ENCODE peak calls at places on chromosomes 2 and 18, in nine cellular contexts. Y is AG09309, O is progenitor cell of endocrine pancreas, W is amniotic epithelial cell, E is T-cell, I is omental fat pad, P is nucleus accumbens, C is dermis microvascular lymphatic vessel endothelial cell, H is stromal cell of bone marrow. N is an unnamed sample.

GRCh38 chr2:140526575-140526974 is 1604.2 kb downstream of the LRP1B start:
- DNase-seq in C (no peak), W (peak; percentile 76), O (no peak), H (no peak), I (no peak), P (no peak), E (no peak), Y (no peak), N (no peak)

GRCh38 chr2:179562330-179562885 is 297.8 kb upstream of the SESTD1 start:
- DNase-seq in Y (no peak), H (no peak), O (no peak), P (no peak), E (no peak), I (no peak), W (no peak), C (no peak), N (peak; percentile 4)

GRCh38 chr2:128314348-128315121 is 4.1 kb downstream of the HS6ST1 start:
- DNase-seq in W (no peak), E (no peak), Y (no peak), O (no peak), H (no peak), P (no peak), I (no peak), C (no peak), N (no peak)

GRCh38 chr18:47254341-47254939 is 3.0 kb upstream of the SKOR2 start:
- DNase-seq in W (peak; percentile 35), H (no peak), Y (no peak), I (no peak), E (no peak), P (no peak), C (peak; percentile 56), O (peak; percentile 84), N (peak; percentile 62)

GRCh38 chr18:31825772-31826171 is 65.1 kb upstream of the SLC25A52 start:
- DNase-seq in I (no peak), Y (no peak), O (no peak), E (no peak), H (no peak), P (no peak), C (no peak), W (no peak), N (no peak)

GRCh38 chr18:48037481-48038271 is 107.2 kb upstream of the SMAD2 start:
- DNase-seq in E (no peak), W (peak; percentile 33), P (no peak), C (peak; percentile 32), O (no peak), I (no peak), Y (no peak), H (no peak), N (no peak)

GRCh38 chr2:46376586-46377286 is 79.5 kb downstream of the EPAS1 start:
- DNase-seq in P (no peak), C (no peak), Y (no peak), W (no peak), O (no peak), H (no peak), E (no peak), I (no peak), N (no peak)

GRCh38 chr2:42232024-42232423 is 62.9 kb downstream of the EML4 start:
- DNase-seq in Y (no peak), W (no peak), C (no peak), E (no peak), P (no peak), O (no peak), I (no peak), H (no peak), N (no peak)

GRCh38 chr2:99468155-99468554 is 21.7 kb downstream of the REV1 start:
- DNase-seq in C (no peak), W (peak; percentile 70), I (no peak), Y (no peak), E (no peak), H (no peak), P (no peak), O (no peak), N (no peak)

N was measured in T47D.